ENCODE peak calls at places on chromosomes 16 and 17, in seven cellular contexts. One of them, this sample, is unnamed.

GRCh38 chr17:39027440-39028035 is 60.3 kb upstream of the FBXO47 start:
- DNase-seq in Calu3: peak
- DNase-seq in islet precursor cell: peak
- DNase-seq in upper lobe of right lung: no peak
- DNase-seq in left ventricle myocardium inferior: peak
- DNase-seq in omental fat pad: no peak
- DNase-seq in GDM1: no peak
- DNase-seq in this sample: no peak

GRCh38 chr16:30771726-30772125 is 9.6 kb downstream of the RNF40 start:
- DNase-seq in Calu3: no peak
- DNase-seq in islet precursor cell: no peak
- DNase-seq in GDM1: no peak
- DNase-seq in omental fat pad: no peak
- DNase-seq in upper lobe of right lung: no peak
- DNase-seq in left ventricle myocardium inferior: peak
- DNase-seq in this sample: no peak

GRCh38 chr16:75792781-75793180 is 66.5 kb upstream of the CPHXL start:
- DNase-seq in GDM1: no peak
- DNase-seq in omental fat pad: no peak
- DNase-seq in islet precursor cell: no peak
- DNase-seq in Calu3: no peak
- DNase-seq in upper lobe of right lung: no peak
- DNase-seq in left ventricle myocardium inferior: no peak
- DNase-seq in this sample: no peak

GRCh38 chr17:6639651-6640535 is 618 bp downstream of the KIAA0753 start:
- DNase-seq in Calu3: peak
- DNase-seq in left ventricle myocardium inferior: no peak
- DNase-seq in GDM1: no peak
- DNase-seq in upper lobe of right lung: peak
- DNase-seq in islet precursor cell: peak
- DNase-seq in omental fat pad: no peak
- DNase-seq in this sample: no peak

GRCh38 chr17:30230596-30231125 is 4.8 kb downstream of the SLC6A4 start:
- DNase-seq in Calu3: no peak
- DNase-seq in GDM1: no peak
- DNase-seq in left ventricle myocardium inferior: no peak
- DNase-seq in islet precursor cell: no peak
- DNase-seq in omental fat pad: no peak
- DNase-seq in upper lobe of right lung: no peak
- DNase-seq in this sample: no peak

GRCh38 chr17:78766743-78767294 is 15.3 kb downstream of the CYTH1 start:
- DNase-seq in Calu3: no peak
- DNase-seq in upper lobe of right lung: no peak
- DNase-seq in omental fat pad: no peak
- DNase-seq in left ventricle myocardium inferior: no peak
- DNase-seq in GDM1: no peak
- DNase-seq in islet precursor cell: no peak
- DNase-seq in this sample: no peak

GRCh38 chr17:15464211-15464610 is 3.2 kb downstream of the CDRT4 start:
- DNase-seq in Calu3: no peak
- DNase-seq in upper lobe of right lung: no peak
- DNase-seq in omental fat pad: no peak
- DNase-seq in islet precursor cell: no peak
- DNase-seq in GDM1: no peak
- DNase-seq in left ventricle myocardium inferior: no peak
- DNase-seq in this sample: no peak

GRCh38 chr17:50917418-50917743 is 51.2 kb upstream of the TOB1 start:
- DNase-seq in GDM1: no peak
- DNase-seq in upper lobe of right lung: no peak
- DNase-seq in islet precursor cell: no peak
- DNase-seq in omental fat pad: no peak
- DNase-seq in Calu3: no peak
- DNase-seq in left ventricle myocardium inferior: no peak
- DNase-seq in this sample: no peak

This sample was measured in CMK.